ENCODE peak calls at places on chromosomes 3 and 15, in seven cellular contexts. One of them, this sample, is unnamed. For H3K36me3, the result is how much of the 10 kb centered on the place peaks cover.

GRCh38 chr3:184716652-184717607 is 5.1 kb upstream of the MAGEF1 start:
- DNase-seq in GM23338: peak
- DNase-seq in cardiac muscle cell: peak
- DNase-seq in left ventricle myocardium inferior: no peak
- DNase-seq in Peyer's patch: no peak
- DNase-seq in stomach: no peak
- DNase-seq in heart left ventricle: peak
- DNase-seq in this sample: peak

GRCh38 chr3:112261742-112262141 is 32.3 kb downstream of the SLC9C1 start:
- DNase-seq in GM23338: no peak
- DNase-seq in heart left ventricle: no peak
- DNase-seq in stomach: no peak
- DNase-seq in cardiac muscle cell: no peak
- DNase-seq in Peyer's patch: no peak
- DNase-seq in left ventricle myocardium inferior: no peak
- DNase-seq in this sample: no peak

GRCh38 chr3:184693011-184693975 is 18.6 kb downstream of the MAGEF1 start:
- DNase-seq in stomach: no peak
- DNase-seq in GM23338: no peak
- DNase-seq in left ventricle myocardium inferior: no peak
- DNase-seq in Peyer's patch: no peak
- DNase-seq in cardiac muscle cell: peak
- DNase-seq in heart left ventricle: no peak
- DNase-seq in this sample: no peak

GRCh38 chr3:127794972-127795371 is 27.3 kb downstream of the MGLL start:
- DNase-seq in stomach: no peak
- DNase-seq in GM23338: no peak
- DNase-seq in heart left ventricle: no peak
- DNase-seq in left ventricle myocardium inferior: no peak
- DNase-seq in Peyer's patch: no peak
- DNase-seq in cardiac muscle cell: no peak
- DNase-seq in this sample: no peak

GRCh38 chr3:64977308-64978100 is 289.7 kb upstream of the ADAMTS9 start:
- DNase-seq in cardiac muscle cell: no peak
- DNase-seq in Peyer's patch: no peak
- DNase-seq in GM23338: peak
- DNase-seq in stomach: no peak
- DNase-seq in heart left ventricle: no peak
- DNase-seq in left ventricle myocardium inferior: no peak
- DNase-seq in this sample: no peak

GRCh38 chr15:33190539-33190938 is 4.0 kb downstream of the FMN1 start:
- DNase-seq in Peyer's patch: no peak
- DNase-seq in cardiac muscle cell: no peak
- DNase-seq in heart left ventricle: no peak
- DNase-seq in GM23338: no peak
- DNase-seq in left ventricle myocardium inferior: no peak
- DNase-seq in stomach: no peak
- DNase-seq in this sample: no peak

GRCh38 chr15:63244976-63245645 is 32.3 kb upstream of the APH1B start:
- DNase-seq in left ventricle myocardium inferior: no peak
- DNase-seq in GM23338: no peak
- DNase-seq in heart left ventricle: no peak
- DNase-seq in stomach: no peak
- DNase-seq in Peyer's patch: no peak
- DNase-seq in cardiac muscle cell: no peak
- DNase-seq in this sample: no peak

GRCh38 chr3:30639937-30640336 is 33.5 kb downstream of the TGFBR2 start:
- DNase-seq in cardiac muscle cell: no peak
- DNase-seq in Peyer's patch: no peak
- DNase-seq in stomach: no peak
- DNase-seq in heart left ventricle: no peak
- DNase-seq in left ventricle myocardium inferior: no peak
- DNase-seq in GM23338: no peak
- DNase-seq in this sample: no peak

GRCh38 chr3:102069211-102069662 is 219.9 kb downstream of the NFKBIZ start:
- DNase-seq in cardiac muscle cell: no peak
- DNase-seq in GM23338: no peak
- DNase-seq in Peyer's patch: no peak
- DNase-seq in left ventricle myocardium inferior: no peak
- DNase-seq in heart left ventricle: no peak
- DNase-seq in stomach: no peak
- DNase-seq in this sample: no peak

GRCh38 chr3:98038876-98039275 is 3.8 kb upstream of the GABRR3 start:
- DNase-seq in stomach: no peak
- DNase-seq in cardiac muscle cell: no peak
- DNase-seq in Peyer's patch: no peak
- DNase-seq in heart left ventricle: no peak
- DNase-seq in GM23338: no peak
- DNase-seq in left ventricle myocardium inferior: no peak
- DNase-seq in this sample: no peak

GRCh38 chr3:116863270-116863770 is 153.7 kb downstream of the TUSC7 start:
- DNase-seq in GM23338: no peak
- DNase-seq in stomach: no peak
- DNase-seq in Peyer's patch: no peak
- DNase-seq in cardiac muscle cell: no peak
- DNase-seq in left ventricle myocardium inferior: no peak
- DNase-seq in heart left ventricle: no peak
- DNase-seq in this sample: no peak

GRCh38 chr3:73563896-73564582 is 60.7 kb downstream of the PDZRN3 start:
- DNase-seq in stomach: no peak
- DNase-seq in heart left ventricle: no peak
- DNase-seq in cardiac muscle cell: no peak
- DNase-seq in GM23338: no peak
- DNase-seq in Peyer's patch: no peak
- DNase-seq in left ventricle myocardium inferior: no peak
- DNase-seq in this sample: no peak

GRCh38 chr3:98577178-98577895 is 16.1 kb downstream of the CPOX start:
- DNase-seq in heart left ventricle: no peak
- DNase-seq in GM23338: no peak
- DNase-seq in Peyer's patch: no peak
- DNase-seq in stomach: no peak
- DNase-seq in cardiac muscle cell: no peak
- DNase-seq in left ventricle myocardium inferior: no peak
- DNase-seq in this sample: no peak

GRCh38 chr15:57376695-57377477 is 581 bp downstream of the CGNL1 start:
- DNase-seq in heart left ventricle: peak
- DNase-seq in cardiac muscle cell: peak
- DNase-seq in GM23338: peak
- DNase-seq in stomach: no peak
- DNase-seq in Peyer's patch: no peak
- DNase-seq in left ventricle myocardium inferior: peak
- DNase-seq in this sample: peak

GRCh38 chr3:42498034-42498433 is 4.4 kb upstream of the VIPR1 start:
- DNase-seq in cardiac muscle cell: no peak
- DNase-seq in left ventricle myocardium inferior: no peak
- DNase-seq in stomach: peak
- DNase-seq in GM23338: no peak
- DNase-seq in Peyer's patch: no peak
- DNase-seq in heart left ventricle: no peak
- DNase-seq in this sample: no peak

GRCh38 chr3:53346922-53347260 is 452 bp downstream of the DCP1A start:
- DNase-seq in Peyer's patch: no peak
- DNase-seq in left ventricle myocardium inferior: no peak
- DNase-seq in cardiac muscle cell: no peak
- DNase-seq in stomach: no peak
- DNase-seq in GM23338: no peak
- DNase-seq in heart left ventricle: no peak
- DNase-seq in this sample: no peak

GRCh38 chr15:69795601-69796000 is 302.1 kb downstream of the TLE3 start:
- DNase-seq in Peyer's patch: no peak
- DNase-seq in stomach: no peak
- DNase-seq in left ventricle myocardium inferior: no peak
- DNase-seq in cardiac muscle cell: no peak
- DNase-seq in heart left ventricle: no peak
- DNase-seq in GM23338: no peak
- DNase-seq in this sample: no peak

GRCh38 chr15:97783240-97783639 is 177.3 kb upstream of the ARRDC4 start:
- DNase-seq in GM23338: no peak
- DNase-seq in left ventricle myocardium inferior: no peak
- DNase-seq in heart left ventricle: no peak
- DNase-seq in cardiac muscle cell: no peak
- DNase-seq in stomach: no peak
- DNase-seq in Peyer's patch: no peak
- DNase-seq in this sample: no peak

GRCh38 chr3:71456155-71456554 is 127.4 kb downstream of the FOXP1 start:
- DNase-seq in stomach: no peak
- DNase-seq in Peyer's patch: no peak
- DNase-seq in cardiac muscle cell: no peak
- DNase-seq in left ventricle myocardium inferior: no peak
- DNase-seq in heart left ventricle: no peak
- DNase-seq in GM23338: no peak
- DNase-seq in this sample: no peak

GRCh38 chr15:25556136-25556535 is 117.3 kb upstream of the UBE3A start:
- DNase-seq in heart left ventricle: no peak
- DNase-seq in Peyer's patch: no peak
- DNase-seq in stomach: no peak
- DNase-seq in GM23338: peak
- DNase-seq in left ventricle myocardium inferior: no peak
- DNase-seq in cardiac muscle cell: no peak
- DNase-seq in this sample: no peak

GRCh38 chr3:149454746-149455145 is 19.8 kb upstream of the TM4SF4 start:
- DNase-seq in stomach: no peak
- DNase-seq in left ventricle myocardium inferior: no peak
- DNase-seq in Peyer's patch: no peak
- DNase-seq in heart left ventricle: no peak
- DNase-seq in cardiac muscle cell: no peak
- DNase-seq in GM23338: no peak
- DNase-seq in this sample: no peak

GRCh38 chr3:16334909-16335308 is 69.9 kb downstream of the OXNAD1 start:
- DNase-seq in stomach: no peak
- DNase-seq in left ventricle myocardium inferior: no peak
- DNase-seq in cardiac muscle cell: no peak
- DNase-seq in GM23338: no peak
- DNase-seq in heart left ventricle: no peak
- DNase-seq in Peyer's patch: no peak
- DNase-seq in this sample: no peak

GRCh38 chr3:134232146-134232545 is 18.5 kb downstream of the RYK start:
- DNase-seq in heart left ventricle: no peak
- DNase-seq in left ventricle myocardium inferior: no peak
- DNase-seq in stomach: no peak
- DNase-seq in cardiac muscle cell: no peak
- DNase-seq in Peyer's patch: no peak
- DNase-seq in GM23338: no peak
- DNase-seq in this sample: no peak

GRCh38 chr3:183428140-183429023 is at the start of gene MCF2L2:
- DNase-seq in GM23338: peak
- DNase-seq in stomach: peak
- DNase-seq in heart left ventricle: peak
- DNase-seq in Peyer's patch: peak
- DNase-seq in left ventricle myocardium inferior: peak
- DNase-seq in cardiac muscle cell: peak
- DNase-seq in this sample: peak

GRCh38 chr3:195909645-195910498 is 1.5 kb upstream of the TNK2 start:
- DNase-seq in stomach: peak
- DNase-seq in cardiac muscle cell: peak
- DNase-seq in Peyer's patch: peak
- DNase-seq in GM23338: peak
- DNase-seq in left ventricle myocardium inferior: peak
- DNase-seq in heart left ventricle: peak
- DNase-seq in this sample: peak

GRCh38 chr3:27521872-27522265 is 37.7 kb upstream of the SLC4A7 start:
- DNase-seq in cardiac muscle cell: no peak
- DNase-seq in GM23338: no peak
- DNase-seq in stomach: no peak
- DNase-seq in heart left ventricle: no peak
- DNase-seq in Peyer's patch: no peak
- DNase-seq in left ventricle myocardium inferior: no peak
- DNase-seq in this sample: no peak
- H3K27ac ChIP-seq in cardiac muscle cell: no peak
- H3K27ac ChIP-seq in GM23338: no peak
- H3K27ac ChIP-seq in stomach: no peak
- H3K27ac ChIP-seq in heart left ventricle: peak
- H3K27ac ChIP-seq in Peyer's patch: no peak
- H3K27ac ChIP-seq in left ventricle myocardium inferior: peak
- H3K27ac ChIP-seq in this sample: peak

DNA sequence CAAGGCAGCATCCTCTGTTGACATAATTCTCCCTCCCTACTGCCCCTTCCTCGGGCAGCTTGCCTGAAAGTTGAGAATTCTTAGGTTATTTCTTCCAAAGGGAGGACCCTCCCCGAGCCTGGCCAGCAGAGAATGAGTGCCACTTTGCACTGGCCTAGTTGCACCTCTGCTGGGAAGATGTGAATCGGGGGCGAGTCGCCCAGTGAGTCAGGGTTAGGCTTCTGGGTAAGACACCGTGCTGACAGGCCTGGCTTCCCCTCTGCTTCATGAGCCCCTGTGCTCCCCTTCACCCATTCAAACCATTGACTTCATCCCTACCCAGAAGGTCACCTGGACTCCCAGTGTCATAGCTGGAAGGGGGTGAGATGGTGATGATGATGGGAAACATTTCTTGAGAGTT is 82.3 kb downstream of the AAGAB start:
- DNase-seq in Peyer's patch: no peak
- DNase-seq in heart left ventricle: no peak
- DNase-seq in cardiac muscle cell: no peak
- DNase-seq in stomach: no peak
- DNase-seq in GM23338: no peak
- DNase-seq in left ventricle myocardium inferior: no peak
- DNase-seq in this sample: no peak
- H3K36me3 ChIP-seq in Peyer's patch: under half
- H3K36me3 ChIP-seq in heart left ventricle: half or more
- H3K36me3 ChIP-seq in cardiac muscle cell: under half
- H3K36me3 ChIP-seq in stomach: half or more
- H3K36me3 ChIP-seq in GM23338: under half
- H3K36me3 ChIP-seq in left ventricle myocardium inferior: half or more
- H3K36me3 ChIP-seq in this sample: half or more

GRCh38 chr3:151382671-151383070 is 1.9 kb downstream of the P2RY12 start:
- DNase-seq in cardiac muscle cell: no peak
- DNase-seq in left ventricle myocardium inferior: no peak
- DNase-seq in heart left ventricle: no peak
- DNase-seq in stomach: no peak
- DNase-seq in GM23338: no peak
- DNase-seq in Peyer's patch: no peak
- DNase-seq in this sample: no peak

GRCh38 chr3:151383111-151383510 is 1.4 kb downstream of the P2RY12 start:
- DNase-seq in cardiac muscle cell: no peak
- DNase-seq in heart left ventricle: no peak
- DNase-seq in GM23338: no peak
- DNase-seq in left ventricle myocardium inferior: no peak
- DNase-seq in Peyer's patch: no peak
- DNase-seq in stomach: no peak
- DNase-seq in this sample: no peak

GRCh38 chr3:151383956-151384355 is 597 bp downstream of the P2RY12 start:
- DNase-seq in Peyer's patch: no peak
- DNase-seq in cardiac muscle cell: no peak
- DNase-seq in GM23338: no peak
- DNase-seq in heart left ventricle: no peak
- DNase-seq in left ventricle myocardium inferior: no peak
- DNase-seq in stomach: no peak
- DNase-seq in this sample: no peak

GRCh38 chr3:151377768-151378385 is 6.7 kb downstream of the P2RY12 start:
- DNase-seq in cardiac muscle cell: no peak
- DNase-seq in heart left ventricle: no peak
- DNase-seq in left ventricle myocardium inferior: no peak
- DNase-seq in GM23338: no peak
- DNase-seq in Peyer's patch: no peak
- DNase-seq in stomach: no peak
- DNase-seq in this sample: no peak

GRCh38 chr3:151379083-151379734 is 5.3 kb downstream of the P2RY12 start:
- DNase-seq in GM23338: peak
- DNase-seq in stomach: no peak
- DNase-seq in left ventricle myocardium inferior: no peak
- DNase-seq in Peyer's patch: no peak
- DNase-seq in heart left ventricle: no peak
- DNase-seq in cardiac muscle cell: peak
- DNase-seq in this sample: peak
- TF ChIP-seq CTCF in GM23338: peak
- TF ChIP-seq CTCF in stomach: peak
- TF ChIP-seq CTCF in left ventricle myocardium inferior: peak
- TF ChIP-seq CTCF in Peyer's patch: peak
- TF ChIP-seq CTCF in heart left ventricle: peak
- TF ChIP-seq CTCF in cardiac muscle cell: peak
- TF ChIP-seq CTCF in this sample: no peak

GRCh38 chr3:9135930-9136525 is 113.4 kb downstream of the SRGAP3 start:
- DNase-seq in cardiac muscle cell: peak
- DNase-seq in Peyer's patch: no peak
- DNase-seq in GM23338: peak
- DNase-seq in stomach: no peak
- DNase-seq in heart left ventricle: peak
- DNase-seq in left ventricle myocardium inferior: peak
- DNase-seq in this sample: peak
- H3K27ac ChIP-seq in cardiac muscle cell: no peak
- H3K27ac ChIP-seq in Peyer's patch: no peak
- H3K27ac ChIP-seq in GM23338: no peak
- H3K27ac ChIP-seq in stomach: no peak
- H3K27ac ChIP-seq in heart left ventricle: no peak
- H3K27ac ChIP-seq in left ventricle myocardium inferior: no peak
- H3K27ac ChIP-seq in this sample: peak

This sample was measured in heart right ventricle.